ENCODE peak calls at places on chromosome 4, in seven cellular contexts. E, B, M, T, P, X and A are unnamed samples.

GRCh38 chr4:48902266-48902665 is 4.3 kb downstream of the OCIAD2 start:
- DNase-seq in E (no peak), B (no peak), M (no peak), T (no peak), P (peak), X (no peak), A (no peak)

GRCh38 chr4:94926936-94927335 is 169.2 kb downstream of the BMPR1B start:
- DNase-seq in E (no peak), B (no peak), M (no peak), T (no peak), P (no peak), X (no peak), A (no peak)

GRCh38 chr4:83582289-83582756 is 46.4 kb downstream of the GPAT3 start:
- DNase-seq in E (peak), B (no peak), M (no peak), T (no peak), P (peak), X (no peak), A (peak)

GRCh38 chr4:77358315-77358928 is 201.4 kb downstream of the CCNG2 start:
- DNase-seq in E (no peak), B (no peak), M (peak), T (no peak), P (peak), X (peak), A (peak)

GRCh38 chr4:143586080-143586479 is 72.6 kb downstream of the SMARCA5 start:
- DNase-seq in E (no peak), B (no peak), M (no peak), T (no peak), P (peak), X (no peak), A (no peak)

GRCh38 chr4:168558587-168558986 is 61.7 kb downstream of the PALLD start:
- DNase-seq in E (no peak), B (no peak), M (no peak), T (no peak), P (peak), X (no peak), A (no peak)

GRCh38 chr4:112145820-112146813 is 863 bp downstream of the FAM241A start:
- DNase-seq in E (no peak), B (peak), M (peak), T (peak), P (peak), X (peak), A (peak)

GRCh38 chr4:6582889-6583504 is 8.0 kb downstream of the MAN2B2 start:
- DNase-seq in E (no peak), B (no peak), M (no peak), T (no peak), P (peak), X (no peak), A (peak)

GRCh38 chr4:158624889-158625478 is 46.7 kb downstream of the C4orf46 start:
- DNase-seq in E (peak), B (no peak), M (no peak), T (no peak), P (peak), X (peak), A (peak)